ENCODE peak calls at places on chromosomes 4 and X, in seven cellular contexts. O is NCI-H1105 treated with DMSO at 0.1 percent for 48 hours; Q is MG63; T is aorta; X is CD8-positive, alpha-beta memory T cell; G is AG09319; B is neural progenitor cell. P is an unnamed sample.

GRCh38 chrX:30905325-30905724 is 16.3 kb upstream of the TAB3 start:
- DNase-seq in O (no peak), X (no peak), B (no peak), Q (no peak), T (no peak), G (no peak), P (no peak)

GRCh38 chr4:148015058-148015457 is 283.2 kb downstream of the ARHGAP10 start:
- DNase-seq in T (no peak), Q (no peak), B (no peak), O (no peak), G (no peak), X (no peak), P (no peak)

GRCh38 chr4:82984459-82984858 is 26.2 kb downstream of the LIN54 start:
- DNase-seq in G (no peak), B (no peak), O (no peak), X (no peak), Q (peak), T (no peak), P (peak)

GRCh38 chrX:119502727-119503483 is 34.7 kb downstream of the SLC25A5 start:
- DNase-seq in B (no peak), Q (peak), G (no peak), O (peak), T (peak), X (peak), P (peak)

GRCh38 chr4:159227984-159228383 is 125.1 kb downstream of the RAPGEF2 start:
- DNase-seq in Q (peak), B (peak), O (no peak), T (peak), X (no peak), G (peak), P (peak)

GRCh38 chrX:68833855-68834331 is 5.1 kb downstream of the EFNB1 start:
- DNase-seq in Q (no peak), B (no peak), O (no peak), T (no peak), X (no peak), G (no peak), P (peak)

GRCh38 chr4:122898370-122899150 is 23.8 kb downstream of the NUDT6 start:
- DNase-seq in O (no peak), T (no peak), X (no peak), G (no peak), Q (peak), B (no peak), P (peak)

GRCh38 chr4:155494037-155494718 is 117.4 kb upstream of the MAP9 start:
- DNase-seq in O (no peak), Q (no peak), B (no peak), T (no peak), G (no peak), X (no peak), P (no peak)

GRCh38 chr4:188030401-188030800 is 34.8 kb downstream of the ZFP42 start:
- DNase-seq in X (no peak), B (no peak), T (no peak), O (no peak), G (no peak), Q (no peak), P (no peak)

GRCh38 chr4:33073811-33074210 is 2353.6 kb downstream of the PCDH7 start:
- DNase-seq in Q (no peak), X (no peak), T (no peak), G (no peak), O (no peak), B (peak), P (no peak)

GRCh38 chrX:30504309-30504708 is 73.3 kb downstream of the TASL start:
- DNase-seq in B (peak), T (no peak), O (peak), G (peak), Q (no peak), X (no peak), P (peak)

GRCh38 chrX:31563792-31564191 is 492.0 kb upstream of the FTHL17 start:
- DNase-seq in T (no peak), Q (no peak), G (no peak), X (no peak), O (no peak), B (no peak), P (no peak)

GRCh38 chr4:185096032-185096653 is 46.9 kb upstream of the SLC25A4 start:
- DNase-seq in G (peak), Q (no peak), B (peak), O (peak), T (no peak), X (no peak), P (peak)

GRCh38 chrX:131747173-131747572 is 203.3 kb downstream of the OR13H1 start:
- DNase-seq in B (no peak), G (peak), O (peak), X (peak), Q (no peak), T (no peak), P (peak)

GRCh38 chrX:49039598-49040375 is 3.4 kb downstream of the TFE3 start:
- DNase-seq in O (peak), B (peak), G (peak), X (no peak), Q (peak), T (peak), P (peak)

GRCh38 chr4:47167391-47167790 is 136.0 kb downstream of the GABRB1 start:
- DNase-seq in T (no peak), G (no peak), X (no peak), B (no peak), O (no peak), Q (no peak), P (no peak)

GRCh38 chr4:100188829-100189228 is 1.4 kb downstream of the DDIT4L start:
- DNase-seq in B (no peak), T (no peak), G (no peak), X (no peak), Q (no peak), O (peak), P (no peak)

GRCh38 chr4:142168181-142168580 is 531.8 kb downstream of the IL15 start:
- DNase-seq in X (no peak), G (no peak), O (no peak), Q (no peak), B (no peak), T (no peak), P (no peak)

GRCh38 chr4:7649741-7650531 is 215.2 kb upstream of the PSAPL1 start:
- DNase-seq in O (no peak), T (peak), Q (peak), G (peak), X (peak), B (no peak), P (no peak)

GRCh38 chrX:146264763-146265375 is 447.2 kb downstream of the SLITRK2 start:
- DNase-seq in O (peak), X (no peak), G (no peak), T (no peak), Q (no peak), B (no peak), P (no peak)

GRCh38 chr4:73704314-73705055 is 35.9 kb upstream of the CXCL8 start:
- DNase-seq in G (peak), T (no peak), B (no peak), X (no peak), O (no peak), Q (peak), P (peak)

GRCh38 chr4:73451404-73451803 is 15.4 kb downstream of the AFP start:
- DNase-seq in O (peak), Q (peak), G (no peak), B (peak), T (no peak), X (no peak), P (no peak)

GRCh38 chrX:56785442-56785841 is 56.4 kb downstream of the NBDY start:
- DNase-seq in T (peak), G (no peak), B (no peak), X (no peak), O (no peak), Q (no peak), P (no peak)

GRCh38 chr4:89203902-89204301 is 92.6 kb downstream of the TIGD2 start:
- DNase-seq in Q (no peak), G (no peak), T (no peak), O (no peak), B (no peak), X (no peak), P (no peak)

GRCh38 chrX:41705680-41706374 is 17.1 kb downstream of the GPR34 start:
- DNase-seq in X (no peak), Q (no peak), O (no peak), T (no peak), B (no peak), G (no peak), P (no peak)

GRCh38 chr4:113872426-113873260 is 106.8 kb downstream of the ARSJ start:
- DNase-seq in G (no peak), B (no peak), T (no peak), Q (no peak), O (no peak), X (no peak), P (no peak)

GRCh38 chrX:27878862-27879261 is 71.1 kb downstream of the MAGEB10 start:
- DNase-seq in T (no peak), X (no peak), G (no peak), B (no peak), Q (no peak), O (no peak), P (no peak)

GRCh38 chr4:40475609-40476008 is 140.5 kb downstream of the CHRNA9 start:
- DNase-seq in G (no peak), O (no peak), Q (no peak), B (peak), T (no peak), X (no peak), P (peak)